ENCODE peak calls at places on chromosomes 5 and 9, in five cellular contexts. K, D, N, W and T are unnamed samples.
A peak's percentile ranks its signal among the peaks of the same experiment; 100 is the strongest.

GRCh38 chr5:107858788-107859187 is 188.1 kb upstream of the EFNA5 start:
- DNase-seq in D (no peak), N (no peak), K (no peak), W (no peak), T (no peak)

GRCh38 chr9:90969021-90969675 is 167.5 kb downstream of the SYK start:
- DNase-seq in N (no peak), W (no peak), D (peak; percentile 26), K (no peak), T (no peak)

GRCh38 chr5:80959768-80960442 is at the start of gene RASGRF2:
- DNase-seq in N (no peak), D (no peak), K (peak; percentile 24), W (peak; percentile 45), T (no peak)

GRCh38 chr5:17021363-17021932 is 85.4 kb upstream of the MYO10 start:
- DNase-seq in K (no peak), D (no peak), W (no peak), N (no peak), T (no peak)

GRCh38 chr5:50752800-50753199 is 86.4 kb downstream of the PARP8 start:
- DNase-seq in D (no peak), N (no peak), K (no peak), W (no peak), T (no peak)

GRCh38 chr5:173454381-173454763 is 126.2 kb upstream of the STC2 start:
- DNase-seq in D (no peak), N (no peak), W (no peak), K (no peak), T (no peak)

GRCh38 chr5:79932510-79933504 is 58.3 kb downstream of the MTX3 start:
- DNase-seq in D (no peak), N (no peak), W (no peak), K (no peak), T (no peak)

GRCh38 chr5:68535121-68535520 is 319.6 kb downstream of the PIK3R1 start:
- DNase-seq in K (no peak), W (no peak), N (no peak), D (no peak), T (no peak)

GRCh38 chr9:109107402-109108240 is 12.1 kb downstream of the TMEM245 start:
- DNase-seq in K (no peak), D (no peak), W (no peak), N (no peak), T (no peak)

GRCh38 chr9:92327283-92327850 is 1.6 kb downstream of the CENPP start:
- DNase-seq in N (no peak), D (no peak), K (no peak), W (no peak), T (no peak)

GRCh38 chr9:69895659-69896058 is 75.0 kb downstream of the CFAP95 start:
- DNase-seq in N (no peak), W (no peak), D (no peak), K (no peak), T (no peak)

GRCh38 chr9:126650830-126651341 is 37.2 kb downstream of the LMX1B start:
- DNase-seq in N (no peak), K (no peak), D (no peak), W (no peak), T (no peak)

GRCh38 chr5:64768358-64769312 is at the start of the genes CWC27 and SREK1IP1:
- DNase-seq in N (peak; percentile 80), W (peak; percentile 77), K (peak; percentile 38), D (peak; percentile 86), T (peak; percentile 93)

GRCh38 chr5:77957516-77957915 is 181.4 kb upstream of the TBCA start:
- DNase-seq in D (no peak), K (no peak), N (no peak), W (no peak), T (no peak)

GRCh38 chr5:54160329-54160728 is 150.0 kb downstream of the ARL15 start:
- DNase-seq in K (no peak), W (no peak), N (no peak), D (no peak), T (no peak)

GRCh38 chr9:34387239-34387638 is 10.5 kb upstream of the MYORG start:
- DNase-seq in N (no peak), D (no peak), K (no peak), W (no peak), T (no peak)

GRCh38 chr9:133455936-133456335 is 3.8 kb upstream of the CACFD1 start:
- DNase-seq in D (no peak), W (no peak), K (no peak), N (no peak), T (no peak)

GRCh38 chr5:138668981-138669380 is 84.2 kb upstream of the CTNNA1 start:
- DNase-seq in W (no peak), K (no peak), N (no peak), D (no peak), T (no peak)

GRCh38 chr5:179127136-179128040 is 67.2 kb downstream of the ZNF354C start:
- DNase-seq in W (no peak), D (no peak), N (no peak), K (no peak), T (peak; percentile 75)

GRCh38 chr5:78979117-78979742 is 5.9 kb downstream of the ARSB start:
- DNase-seq in K (no peak), N (no peak), D (no peak), W (no peak), T (no peak)